ENCODE peak calls at places on chromosomes 16 and 17, in six cellular contexts. P is mammary epithelial cell, X is psoas muscle, H is keratinocyte, F is adrenal gland, Z is cardiac muscle cell. Y is an unnamed sample.
A peak's percentile ranks its signal among the peaks of the same experiment; 100 is the strongest.

GRCh38 chr17:58174871-58175270 is 8.1 kb downstream of the OR4D2 start:
- DNase-seq in X (no peak), H (no peak), F (no peak), Z (no peak), P (no peak), Y (no peak)

GRCh38 chr17:81867123-81867951 is 3.8 kb downstream of the ARHGDIA start:
- DNase-seq in H (no peak), X (no peak), Z (peak; percentile 78), F (peak; percentile 74), P (no peak), Y (no peak)

GRCh38 chr16:25265968-25266367 is 8.3 kb upstream of the ZKSCAN2 start:
- DNase-seq in Z (no peak), X (no peak), P (no peak), F (no peak), H (no peak), Y (no peak)

GRCh38 chr17:82922646-82923045 is 82.8 kb upstream of the ZNF750 start:
- DNase-seq in P (no peak), F (no peak), X (peak; percentile 9), H (no peak), Z (no peak), Y (no peak)

GRCh38 chr17:62562656-62563055 is 64.8 kb upstream of the MRC2 start:
- DNase-seq in P (peak; percentile 54), Z (peak; percentile 78), H (no peak), X (no peak), F (peak; percentile 44), Y (no peak)

GRCh38 chr17:5915337-5915736 is 154.8 kb upstream of the WSCD1 start:
- DNase-seq in Z (no peak), X (no peak), H (no peak), F (no peak), P (peak; percentile 33), Y (no peak)

GRCh38 chr16:88062341-88062861 is 111.2 kb downstream of the BANP start:
- DNase-seq in Z (peak; percentile 84), P (no peak), X (peak; percentile 68), H (no peak), F (no peak), Y (no peak)

GRCh38 chr16:46900464-46901235 is 16.5 kb downstream of the GPT2 start:
- DNase-seq in P (no peak), X (no peak), Z (no peak), H (no peak), F (no peak), Y (no peak)

GRCh38 chr16:81571592-81572230 is 127.1 kb downstream of the CMIP start:
- DNase-seq in H (no peak), X (no peak), F (peak; percentile 55), Z (no peak), P (no peak), Y (no peak)

GRCh38 chr17:70608193-70608592 is 438.9 kb downstream of the KCNJ2 start:
- DNase-seq in X (no peak), P (no peak), F (no peak), Z (no peak), H (no peak), Y (no peak)
- TF ChIP-seq CTCF in X (no peak), P (no peak), F (no peak), Z (no peak), H (no peak), Y (no peak)

GRCh38 chr17:73224663-73225305 is 31.9 kb downstream of the COG1 start:
- DNase-seq in Z (no peak), H (peak; percentile 19), X (no peak), F (no peak), P (peak; percentile 70), Y (no peak)

GRCh38 chr17:73227379-73227778 is 34.3 kb downstream of the CPSF4L start:
- DNase-seq in P (no peak), X (no peak), H (no peak), Z (no peak), F (no peak), Y (no peak)

GRCh38 chr17:73227944-73228343 is 33.7 kb downstream of the CPSF4L start:
- DNase-seq in Z (no peak), F (no peak), X (no peak), P (no peak), H (no peak), Y (no peak)

GRCh38 chr17:73228748-73229236 is 32.9 kb downstream of the CPSF4L start:
- DNase-seq in H (peak; percentile 33), X (peak; percentile 72), P (peak; percentile 79), F (peak; percentile 84), Z (peak; percentile 88), Y (no peak)

DNA sequence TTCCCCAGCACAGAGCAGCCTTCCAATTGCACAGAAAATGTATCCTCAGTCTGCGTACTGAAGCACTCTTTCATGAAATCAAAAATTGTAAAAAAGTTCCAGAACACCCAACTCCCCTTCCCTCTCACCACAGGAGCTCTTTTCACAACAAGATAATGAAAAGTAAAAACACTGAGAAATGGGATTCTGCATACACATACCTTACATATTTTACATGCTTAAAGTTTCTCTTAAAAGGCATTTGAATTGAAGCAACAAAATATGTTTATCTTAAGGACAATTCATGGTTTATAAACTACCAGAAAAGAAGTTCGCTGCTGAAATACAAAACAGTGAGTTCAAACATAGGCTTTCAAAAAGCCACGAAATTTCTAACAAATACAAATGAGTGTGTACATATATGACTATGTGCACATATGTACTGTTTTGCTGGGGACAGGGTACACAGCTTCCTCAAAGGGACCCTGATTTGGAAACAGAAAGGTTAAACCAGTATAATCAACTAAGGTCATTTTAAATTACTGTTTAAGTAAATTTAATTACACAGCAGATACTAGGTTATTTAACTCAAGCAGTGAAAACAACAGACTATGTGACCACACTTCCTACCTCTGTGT is 33.8 kb downstream of the COG1 start:
- DNase-seq in F (no peak), X (no peak), P (no peak), Z (peak; percentile 27), H (no peak), Y (no peak)
- TF ChIP-seq CTCF in F (no peak), X (no peak), P (no peak), Z (no peak), H (no peak), Y (no peak)

GRCh38 chr16:4694664-4695451 is 1.5 kb downstream of the NUDT16L1 start:
- DNase-seq in F (peak; percentile 25), Z (peak; percentile 11), H (no peak), X (peak; percentile 56), P (no peak), Y (no peak)

GRCh38 chr16:4692460-4693295 is 684 bp upstream of the NUDT16L1 start:
- DNase-seq in F (peak; percentile 55), X (no peak), Z (peak; percentile 7), H (no peak), P (no peak), Y (no peak)

GRCh38 chr16:4691666-4692412 is 1.5 kb upstream of the NUDT16L1 start:
- DNase-seq in X (no peak), Z (no peak), P (no peak), H (no peak), F (no peak), Y (no peak)

GRCh38 chr16:4693956-4694663 is 748 bp downstream of the NUDT16L1 start:
- DNase-seq in P (peak; percentile 29), H (no peak), Z (peak; percentile 81), X (peak; percentile 57), F (peak; percentile 35), Y (no peak)

GRCh38 chr16:4693296-4693955 is at the start of gene NUDT16L1:
- DNase-seq in H (peak; percentile 40), F (peak; percentile 97), Z (peak; percentile 97), X (peak; percentile 98), P (peak; percentile 96), Y (peak; percentile 98)
- TF ChIP-seq CTCF in H (peak; percentile 12), F (no peak), Z (peak; percentile 3), X (peak; percentile 29), P (no peak), Y (no peak)

GRCh38 chr17:28315846-28316705 is 2.9 kb upstream of the TMEM97 start:
- DNase-seq in Z (no peak), X (no peak), F (no peak), H (no peak), P (no peak), Y (no peak)

GRCh38 chr17:28317099-28317964 is 1.7 kb upstream of the TMEM97 start:
- DNase-seq in X (no peak), H (no peak), F (no peak), Z (no peak), P (no peak), Y (no peak)

GRCh38 chr17:28317965-28318758 is 838 bp upstream of the TMEM97 start:
- DNase-seq in Z (peak; percentile 10), X (no peak), H (no peak), P (no peak), F (no peak), Y (peak; percentile 73)

GRCh38 chr17:28320215-28321061 is 1.4 kb downstream of the TMEM97 start:
- DNase-seq in H (no peak), F (no peak), X (no peak), P (no peak), Z (no peak), Y (no peak)

GRCh38 chr17:28318759-28319660 is at the start of gene TMEM97:
- DNase-seq in P (peak; percentile 95), H (peak; percentile 76), Z (peak; percentile 98), F (peak; percentile 96), X (peak; percentile 97), Y (peak; percentile 98)
- TF ChIP-seq CTCF in P (no peak), H (no peak), Z (peak; percentile 0), F (no peak), X (no peak), Y (no peak)

DNA sequence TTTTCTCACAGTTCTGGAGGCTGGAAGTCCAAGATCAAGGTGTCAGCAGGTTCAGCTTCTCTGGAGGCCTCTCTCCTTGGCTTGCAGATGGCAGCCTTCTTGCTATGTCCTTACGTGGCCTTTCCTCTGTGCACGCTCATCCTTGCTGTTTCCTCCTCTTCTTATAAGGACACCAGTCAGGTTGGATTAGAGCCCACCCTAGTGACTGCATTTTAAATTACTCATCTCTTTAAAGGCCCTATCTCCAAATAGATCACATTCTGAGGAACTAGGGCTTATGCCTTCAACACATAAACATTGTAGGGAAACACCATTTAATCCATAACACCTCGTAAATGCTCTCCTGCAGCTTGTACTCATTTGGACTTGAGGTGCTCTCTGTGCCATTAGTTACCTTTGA is 36.3 kb downstream of the DHRS7C start:
- DNase-seq in H (no peak), Z (no peak), X (no peak), F (no peak), P (no peak), Y (no peak)
- TF ChIP-seq CTCF in H (no peak), Z (no peak), X (no peak), F (no peak), P (no peak), Y (no peak)

GRCh38 chr17:69067274-69068047 is 6.7 kb upstream of the ABCA9 start:
- DNase-seq in P (no peak), Z (no peak), X (no peak), F (no peak), H (no peak), Y (no peak)
- TF ChIP-seq CTCF in P (no peak), Z (no peak), X (no peak), F (no peak), H (no peak), Y (no peak)